ENCODE peak calls at places on chromosomes 4 and X, in eight cellular contexts. One of them, this sample, is unnamed.

GRCh38 chrX:97846718-97847237 is 963.1 kb downstream of the RPA4 start:
- DNase-seq in thyroid gland: no peak
- DNase-seq in upper lobe of left lung: peak; percentile 29
- DNase-seq in suprapubic skin: no peak
- DNase-seq in tibial nerve: no peak
- DNase-seq in prostate gland: no peak
- DNase-seq in astrocyte: no peak
- DNase-seq in breast epithelium: no peak
- DNase-seq in this sample: no peak

GRCh38 chr4:180734753-180735432 is 1508.3 kb upstream of the TENM3 start:
- DNase-seq in upper lobe of left lung: no peak
- DNase-seq in thyroid gland: no peak
- DNase-seq in prostate gland: no peak
- DNase-seq in suprapubic skin: no peak
- DNase-seq in breast epithelium: no peak
- DNase-seq in astrocyte: no peak
- DNase-seq in tibial nerve: no peak
- DNase-seq in this sample: no peak

GRCh38 chr4:47145630-47146029 is 114.3 kb downstream of the GABRB1 start:
- DNase-seq in astrocyte: peak; percentile 92
- DNase-seq in tibial nerve: no peak
- DNase-seq in upper lobe of left lung: no peak
- DNase-seq in prostate gland: no peak
- DNase-seq in thyroid gland: no peak
- DNase-seq in suprapubic skin: no peak
- DNase-seq in breast epithelium: no peak
- DNase-seq in this sample: peak; percentile 8

GRCh38 chr4:141065872-141066271 is 67.4 kb downstream of the RNF150 start:
- DNase-seq in upper lobe of left lung: no peak
- DNase-seq in astrocyte: no peak
- DNase-seq in breast epithelium: no peak
- DNase-seq in tibial nerve: no peak
- DNase-seq in suprapubic skin: no peak
- DNase-seq in prostate gland: no peak
- DNase-seq in thyroid gland: no peak
- DNase-seq in this sample: no peak

GRCh38 chrX:51332188-51332942 is at the start of gene NUDT10:
- DNase-seq in suprapubic skin: no peak
- DNase-seq in breast epithelium: no peak
- DNase-seq in astrocyte: peak; percentile 27
- DNase-seq in upper lobe of left lung: peak; percentile 88
- DNase-seq in tibial nerve: no peak
- DNase-seq in thyroid gland: peak; percentile 52
- DNase-seq in prostate gland: peak; percentile 58
- DNase-seq in this sample: no peak

GRCh38 chr4:10121568-10122097 is 5.0 kb upstream of the WDR1 start:
- DNase-seq in upper lobe of left lung: no peak
- DNase-seq in astrocyte: no peak
- DNase-seq in suprapubic skin: no peak
- DNase-seq in thyroid gland: peak; percentile 34
- DNase-seq in tibial nerve: no peak
- DNase-seq in breast epithelium: no peak
- DNase-seq in prostate gland: no peak
- DNase-seq in this sample: no peak

GRCh38 chr4:164876680-164877324 is at the start of gene APELA:
- DNase-seq in breast epithelium: no peak
- DNase-seq in suprapubic skin: no peak
- DNase-seq in tibial nerve: no peak
- DNase-seq in prostate gland: no peak
- DNase-seq in astrocyte: no peak
- DNase-seq in upper lobe of left lung: no peak
- DNase-seq in thyroid gland: no peak
- DNase-seq in this sample: no peak

GRCh38 chr4:152085657-152086056 is 324.9 kb upstream of the GATB start:
- DNase-seq in astrocyte: no peak
- DNase-seq in prostate gland: no peak
- DNase-seq in tibial nerve: no peak
- DNase-seq in breast epithelium: no peak
- DNase-seq in suprapubic skin: no peak
- DNase-seq in thyroid gland: no peak
- DNase-seq in upper lobe of left lung: no peak
- DNase-seq in this sample: no peak

GRCh38 chr4:105415281-105415744 is 58.5 kb downstream of the PPA2 start:
- DNase-seq in tibial nerve: no peak
- DNase-seq in breast epithelium: no peak
- DNase-seq in upper lobe of left lung: peak; percentile 53
- DNase-seq in suprapubic skin: peak; percentile 71
- DNase-seq in astrocyte: no peak
- DNase-seq in thyroid gland: no peak
- DNase-seq in prostate gland: no peak
- DNase-seq in this sample: no peak

GRCh38 chr4:149158852-149159251 is 656.8 kb downstream of the IQCM start:
- DNase-seq in suprapubic skin: no peak
- DNase-seq in breast epithelium: no peak
- DNase-seq in prostate gland: no peak
- DNase-seq in upper lobe of left lung: no peak
- DNase-seq in astrocyte: peak; percentile 47
- DNase-seq in thyroid gland: no peak
- DNase-seq in tibial nerve: no peak
- DNase-seq in this sample: no peak

GRCh38 chr4:138398297-138398696 is 156.1 kb upstream of the SLC7A11 start:
- DNase-seq in breast epithelium: no peak
- DNase-seq in thyroid gland: no peak
- DNase-seq in suprapubic skin: no peak
- DNase-seq in tibial nerve: no peak
- DNase-seq in prostate gland: no peak
- DNase-seq in upper lobe of left lung: no peak
- DNase-seq in astrocyte: no peak
- DNase-seq in this sample: no peak

GRCh38 chr4:43136752-43137151 is 244.2 kb downstream of the GRXCR1 start:
- DNase-seq in upper lobe of left lung: no peak
- DNase-seq in prostate gland: no peak
- DNase-seq in suprapubic skin: no peak
- DNase-seq in tibial nerve: no peak
- DNase-seq in breast epithelium: no peak
- DNase-seq in astrocyte: no peak
- DNase-seq in thyroid gland: no peak
- DNase-seq in this sample: no peak

DNA sequence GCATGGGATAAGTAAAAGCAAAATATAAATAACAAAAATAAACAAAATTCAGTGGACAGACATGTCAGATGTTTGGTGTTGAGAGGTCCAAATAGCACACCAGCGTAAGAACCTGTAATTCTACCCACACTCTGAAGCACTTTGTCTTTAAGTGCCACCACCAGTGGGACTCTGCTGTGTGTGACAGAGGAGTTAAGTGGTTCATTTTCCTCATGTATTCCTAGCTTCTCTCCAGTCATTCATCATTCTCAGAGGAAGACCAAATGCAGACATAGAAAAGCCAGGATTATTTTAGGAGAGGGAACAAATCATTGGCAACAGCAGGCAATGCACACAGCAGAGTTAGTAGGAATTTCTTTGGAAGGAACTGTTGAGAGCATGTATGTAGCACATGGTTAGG is 43.1 kb upstream of the ARHGAP24 start:
- DNase-seq in prostate gland: no peak
- DNase-seq in thyroid gland: no peak
- DNase-seq in tibial nerve: no peak
- DNase-seq in suprapubic skin: no peak
- DNase-seq in breast epithelium: no peak
- DNase-seq in astrocyte: no peak
- DNase-seq in upper lobe of left lung: no peak
- DNase-seq in this sample: no peak
- H3K27ac ChIP-seq in prostate gland: no peak overlapping the region
- H3K27ac ChIP-seq in thyroid gland: no peak overlapping the region
- H3K27ac ChIP-seq in tibial nerve: no peak overlapping the region
- H3K27ac ChIP-seq in suprapubic skin: no peak overlapping the region
- H3K27ac ChIP-seq in breast epithelium: no peak overlapping the region
- H3K27ac ChIP-seq in astrocyte: no peak overlapping the region
- H3K27ac ChIP-seq in upper lobe of left lung: no peak overlapping the region
- H3K27ac ChIP-seq in this sample: no peak overlapping the region

DNA sequence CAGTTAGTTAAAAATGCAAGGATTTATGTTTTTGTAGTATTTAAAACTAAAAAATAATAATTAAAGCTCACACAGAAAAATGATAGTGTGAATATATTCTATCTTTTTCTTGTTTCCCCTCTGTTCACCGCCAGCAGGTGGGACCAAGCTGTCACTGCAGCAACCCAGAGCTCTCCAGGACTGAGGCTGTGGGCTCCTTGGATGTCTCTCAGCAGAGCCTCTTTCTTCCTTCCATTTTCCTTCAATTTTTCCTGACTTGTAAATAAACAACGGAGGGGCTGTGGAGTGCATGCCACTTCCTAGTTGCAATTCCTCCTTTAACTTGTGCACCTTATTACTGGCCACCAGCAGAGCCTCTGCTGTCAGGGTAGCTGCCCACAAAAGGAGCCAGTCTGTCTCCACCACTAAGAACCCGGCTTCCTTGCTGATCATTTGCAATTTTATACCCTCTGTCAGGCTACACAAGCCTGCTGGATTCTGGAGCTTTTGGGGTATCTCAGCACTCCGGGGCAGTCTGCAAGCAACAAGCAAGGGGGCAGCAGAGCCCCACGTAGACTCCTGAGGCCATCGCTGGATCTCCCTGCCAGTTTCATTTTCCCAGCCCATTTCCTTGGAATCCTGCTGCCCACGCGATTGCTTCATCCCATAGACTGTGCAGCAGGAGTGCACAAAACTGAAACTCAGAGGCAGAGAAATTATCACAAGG is 1467.4 kb downstream of the C4orf33 start:
- DNase-seq in thyroid gland: peak; percentile 23
- DNase-seq in breast epithelium: peak; percentile 25
- DNase-seq in upper lobe of left lung: no peak
- DNase-seq in tibial nerve: peak; percentile 14
- DNase-seq in prostate gland: no peak
- DNase-seq in suprapubic skin: no peak
- DNase-seq in astrocyte: peak; percentile 49
- DNase-seq in this sample: peak; percentile 45
- TF ChIP-seq CTCF in thyroid gland: no peak
- TF ChIP-seq CTCF in breast epithelium: no peak
- TF ChIP-seq CTCF in upper lobe of left lung: no peak
- TF ChIP-seq CTCF in tibial nerve: no peak
- TF ChIP-seq CTCF in prostate gland: no peak
- TF ChIP-seq CTCF in suprapubic skin: peak; percentile 11
- TF ChIP-seq CTCF in astrocyte: peak; percentile 48
- TF ChIP-seq CTCF in this sample: peak; percentile 74

GRCh38 chrX:111624169-111624568 is 56.8 kb upstream of the ALG13 start:
- DNase-seq in tibial nerve: no peak
- DNase-seq in suprapubic skin: no peak
- DNase-seq in breast epithelium: no peak
- DNase-seq in prostate gland: no peak
- DNase-seq in thyroid gland: no peak
- DNase-seq in upper lobe of left lung: peak; percentile 34
- DNase-seq in astrocyte: no peak
- DNase-seq in this sample: no peak
- H3K27ac ChIP-seq in tibial nerve: no peak overlapping the region
- H3K27ac ChIP-seq in suprapubic skin: no peak overlapping the region
- H3K27ac ChIP-seq in breast epithelium: no peak overlapping the region
- H3K27ac ChIP-seq in prostate gland: no peak overlapping the region
- H3K27ac ChIP-seq in thyroid gland: no peak overlapping the region
- H3K27ac ChIP-seq in upper lobe of left lung: no peak overlapping the region
- H3K27ac ChIP-seq in astrocyte: no peak overlapping the region
- H3K27ac ChIP-seq in this sample: no peak overlapping the region

DNA sequence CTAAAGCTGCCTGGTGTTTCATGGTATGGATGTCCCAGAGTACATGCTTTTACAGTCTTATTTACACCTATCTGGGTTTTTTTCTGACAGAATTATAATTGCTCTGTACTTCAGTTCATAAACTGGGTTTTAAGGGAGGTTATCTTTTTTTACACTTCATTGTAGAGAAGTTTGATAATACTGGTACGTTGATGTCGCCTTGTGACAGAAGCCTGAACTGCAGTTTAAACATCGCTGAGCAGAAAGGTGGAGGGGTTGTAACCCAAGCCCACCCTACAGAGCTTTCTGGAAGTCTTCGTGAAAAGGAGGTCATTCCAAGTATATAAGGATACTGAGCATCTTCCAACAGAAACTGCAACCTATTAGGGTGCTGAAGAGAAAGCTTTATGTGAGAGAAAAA is 46.4 kb downstream of the BEX1 start:
- DNase-seq in suprapubic skin: no peak
- DNase-seq in prostate gland: no peak
- DNase-seq in upper lobe of left lung: no peak
- DNase-seq in breast epithelium: no peak
- DNase-seq in astrocyte: no peak
- DNase-seq in thyroid gland: no peak
- DNase-seq in tibial nerve: no peak
- DNase-seq in this sample: no peak
- TF ChIP-seq CTCF in suprapubic skin: no peak
- TF ChIP-seq CTCF in prostate gland: no peak
- TF ChIP-seq CTCF in upper lobe of left lung: no peak
- TF ChIP-seq CTCF in breast epithelium: no peak
- TF ChIP-seq CTCF in astrocyte: no peak
- TF ChIP-seq CTCF in thyroid gland: no peak
- TF ChIP-seq CTCF in tibial nerve: no peak
- TF ChIP-seq CTCF in this sample: no peak

DNA sequence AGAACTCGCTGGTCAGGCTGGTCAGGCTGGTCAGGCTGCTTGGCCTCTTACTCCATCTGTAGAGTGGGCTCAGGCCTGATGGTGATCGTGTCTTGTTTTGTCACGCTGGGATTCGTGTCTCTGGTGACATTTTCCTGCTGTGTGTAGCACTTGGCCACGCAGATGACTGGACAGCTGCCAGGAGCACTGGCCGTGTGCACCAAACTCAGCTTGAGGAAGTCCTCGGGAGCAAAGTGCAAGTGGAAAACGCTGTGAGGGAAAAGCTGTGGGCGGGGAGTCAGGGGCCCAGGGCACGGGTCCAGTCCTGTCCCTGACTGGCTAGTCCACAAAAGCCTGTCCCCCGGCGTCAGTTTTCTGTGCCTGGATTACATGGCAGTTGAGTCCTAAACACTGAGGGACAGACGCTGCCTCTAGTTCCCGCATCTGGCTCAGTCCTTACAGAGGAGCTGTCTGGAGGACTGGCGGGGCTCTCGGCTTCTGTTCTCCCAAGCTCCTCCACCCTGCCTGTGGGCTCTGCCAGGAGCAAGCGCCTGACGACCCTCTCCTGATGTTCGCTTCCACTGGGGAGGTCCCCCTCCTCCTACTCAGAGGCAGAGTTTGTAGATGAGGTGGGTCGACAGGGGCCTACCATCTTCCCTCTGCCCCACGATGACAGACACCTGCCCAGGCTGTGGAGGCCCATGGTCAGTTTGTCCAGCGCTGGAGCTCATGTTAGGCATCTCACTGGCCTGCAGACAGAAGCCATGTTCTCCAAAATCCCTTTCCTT is 35.9 kb upstream of the GRPEL1 start:
- DNase-seq in thyroid gland: peak; percentile 69
- DNase-seq in tibial nerve: peak; percentile 53
- DNase-seq in upper lobe of left lung: peak; percentile 78
- DNase-seq in suprapubic skin: no peak
- DNase-seq in astrocyte: no peak
- DNase-seq in prostate gland: no peak
- DNase-seq in breast epithelium: no peak
- DNase-seq in this sample: peak; percentile 9
- H3K27ac ChIP-seq in thyroid gland: peak overlapping the region; percentile 69
- H3K27ac ChIP-seq in tibial nerve: peak overlapping the region; percentile 85
- H3K27ac ChIP-seq in upper lobe of left lung: peak overlapping the region; percentile 73
- H3K27ac ChIP-seq in suprapubic skin: peak overlapping the region; percentile 83
- H3K27ac ChIP-seq in astrocyte: no peak overlapping the region
- H3K27ac ChIP-seq in prostate gland: peak overlapping the region; percentile 68
- H3K27ac ChIP-seq in breast epithelium: peak overlapping the region; percentile 76
- H3K27ac ChIP-seq in this sample: peak overlapping the region; percentile 64

This sample was measured in RWPE1.